ENCODE peak calls at places on chromosomes 1 and 21, in nine cellular contexts. One of them, this sample, is unnamed.

GRCh38 chr1:201251851-201252430 is 31.4 kb upstream of the PKP1 start:
- DNase-seq in mesenchymal stem cell: no peak
- DNase-seq in stimulated activated CD4-positive, alpha-beta T cell treated with anti-CD3 and anti-CD28 coated beads, Interleukin-1b, Interleukin-23, amount 100 ng/mL, for 4 hours: no peak
- DNase-seq in WTC11: no peak
- DNase-seq in stomach: no peak
- DNase-seq in mesendoderm: no peak
- DNase-seq in non-pigmented ciliary epithelial cell: no peak
- DNase-seq in NCI-H1105 treated with DMSO at 0.1 percent for 48 hours: no peak
- DNase-seq in GF-D8: no peak
- DNase-seq in this sample: no peak

GRCh38 chr1:39720094-39720999 is 18.3 kb upstream of the PPIE start:
- DNase-seq in mesendoderm: peak
- DNase-seq in stomach: no peak
- DNase-seq in mesenchymal stem cell: peak
- DNase-seq in NCI-H1105 treated with DMSO at 0.1 percent for 48 hours: peak
- DNase-seq in stimulated activated CD4-positive, alpha-beta T cell treated with anti-CD3 and anti-CD28 coated beads, Interleukin-1b, Interleukin-23, amount 100 ng/mL, for 4 hours: no peak
- DNase-seq in non-pigmented ciliary epithelial cell: no peak
- DNase-seq in WTC11: no peak
- DNase-seq in GF-D8: peak
- DNase-seq in this sample: peak

GRCh38 chr1:184838374-184838995 is 83.8 kb upstream of the EDEM3 start:
- DNase-seq in stomach: peak
- DNase-seq in mesendoderm: no peak
- DNase-seq in non-pigmented ciliary epithelial cell: peak
- DNase-seq in WTC11: no peak
- DNase-seq in stimulated activated CD4-positive, alpha-beta T cell treated with anti-CD3 and anti-CD28 coated beads, Interleukin-1b, Interleukin-23, amount 100 ng/mL, for 4 hours: no peak
- DNase-seq in GF-D8: peak
- DNase-seq in NCI-H1105 treated with DMSO at 0.1 percent for 48 hours: no peak
- DNase-seq in mesenchymal stem cell: peak
- DNase-seq in this sample: peak

GRCh38 chr1:153790282-153790995 is 15.2 kb downstream of the SLC27A3 start:
- DNase-seq in NCI-H1105 treated with DMSO at 0.1 percent for 48 hours: no peak
- DNase-seq in non-pigmented ciliary epithelial cell: no peak
- DNase-seq in stomach: peak
- DNase-seq in WTC11: peak
- DNase-seq in GF-D8: peak
- DNase-seq in mesenchymal stem cell: peak
- DNase-seq in stimulated activated CD4-positive, alpha-beta T cell treated with anti-CD3 and anti-CD28 coated beads, Interleukin-1b, Interleukin-23, amount 100 ng/mL, for 4 hours: no peak
- DNase-seq in mesendoderm: no peak
- DNase-seq in this sample: no peak

GRCh38 chr1:171142081-171142450 is 43.0 kb upstream of the FMO2 start:
- DNase-seq in stomach: no peak
- DNase-seq in WTC11: no peak
- DNase-seq in non-pigmented ciliary epithelial cell: no peak
- DNase-seq in mesenchymal stem cell: peak
- DNase-seq in mesendoderm: peak
- DNase-seq in stimulated activated CD4-positive, alpha-beta T cell treated with anti-CD3 and anti-CD28 coated beads, Interleukin-1b, Interleukin-23, amount 100 ng/mL, for 4 hours: no peak
- DNase-seq in NCI-H1105 treated with DMSO at 0.1 percent for 48 hours: no peak
- DNase-seq in GF-D8: no peak
- DNase-seq in this sample: peak

GRCh38 chr1:88998716-88999115 is 6.3 kb upstream of the KYAT3 start:
- DNase-seq in GF-D8: peak
- DNase-seq in non-pigmented ciliary epithelial cell: no peak
- DNase-seq in WTC11: no peak
- DNase-seq in stimulated activated CD4-positive, alpha-beta T cell treated with anti-CD3 and anti-CD28 coated beads, Interleukin-1b, Interleukin-23, amount 100 ng/mL, for 4 hours: no peak
- DNase-seq in NCI-H1105 treated with DMSO at 0.1 percent for 48 hours: peak
- DNase-seq in stomach: no peak
- DNase-seq in mesendoderm: peak
- DNase-seq in mesenchymal stem cell: peak
- DNase-seq in this sample: peak

GRCh38 chr1:186887198-186887597 is 58.4 kb downstream of the PLA2G4A start:
- DNase-seq in NCI-H1105 treated with DMSO at 0.1 percent for 48 hours: no peak
- DNase-seq in mesenchymal stem cell: peak
- DNase-seq in GF-D8: no peak
- DNase-seq in WTC11: no peak
- DNase-seq in stomach: no peak
- DNase-seq in stimulated activated CD4-positive, alpha-beta T cell treated with anti-CD3 and anti-CD28 coated beads, Interleukin-1b, Interleukin-23, amount 100 ng/mL, for 4 hours: no peak
- DNase-seq in mesendoderm: no peak
- DNase-seq in non-pigmented ciliary epithelial cell: no peak
- DNase-seq in this sample: no peak

GRCh38 chr1:184424171-184424570 is 37.3 kb downstream of the C1orf21 start:
- DNase-seq in NCI-H1105 treated with DMSO at 0.1 percent for 48 hours: no peak
- DNase-seq in WTC11: no peak
- DNase-seq in stomach: no peak
- DNase-seq in GF-D8: no peak
- DNase-seq in non-pigmented ciliary epithelial cell: no peak
- DNase-seq in mesenchymal stem cell: peak
- DNase-seq in stimulated activated CD4-positive, alpha-beta T cell treated with anti-CD3 and anti-CD28 coated beads, Interleukin-1b, Interleukin-23, amount 100 ng/mL, for 4 hours: no peak
- DNase-seq in mesendoderm: no peak
- DNase-seq in this sample: peak

GRCh38 chr1:60540176-60540575 is 466.6 kb upstream of the C1orf87 start:
- DNase-seq in WTC11: no peak
- DNase-seq in mesenchymal stem cell: no peak
- DNase-seq in mesendoderm: no peak
- DNase-seq in GF-D8: no peak
- DNase-seq in stomach: no peak
- DNase-seq in NCI-H1105 treated with DMSO at 0.1 percent for 48 hours: no peak
- DNase-seq in non-pigmented ciliary epithelial cell: no peak
- DNase-seq in stimulated activated CD4-positive, alpha-beta T cell treated with anti-CD3 and anti-CD28 coated beads, Interleukin-1b, Interleukin-23, amount 100 ng/mL, for 4 hours: no peak
- DNase-seq in this sample: no peak

GRCh38 chr1:150568567-150568966 is 10.8 kb downstream of the MCL1 start:
- DNase-seq in stimulated activated CD4-positive, alpha-beta T cell treated with anti-CD3 and anti-CD28 coated beads, Interleukin-1b, Interleukin-23, amount 100 ng/mL, for 4 hours: no peak
- DNase-seq in NCI-H1105 treated with DMSO at 0.1 percent for 48 hours: no peak
- DNase-seq in stomach: no peak
- DNase-seq in mesenchymal stem cell: no peak
- DNase-seq in non-pigmented ciliary epithelial cell: no peak
- DNase-seq in GF-D8: no peak
- DNase-seq in mesendoderm: no peak
- DNase-seq in WTC11: no peak
- DNase-seq in this sample: no peak

GRCh38 chr1:13583592-13583963 is at the start of gene PDPN:
- DNase-seq in GF-D8: no peak
- DNase-seq in WTC11: peak
- DNase-seq in mesenchymal stem cell: peak
- DNase-seq in NCI-H1105 treated with DMSO at 0.1 percent for 48 hours: peak
- DNase-seq in stomach: no peak
- DNase-seq in mesendoderm: peak
- DNase-seq in stimulated activated CD4-positive, alpha-beta T cell treated with anti-CD3 and anti-CD28 coated beads, Interleukin-1b, Interleukin-23, amount 100 ng/mL, for 4 hours: no peak
- DNase-seq in non-pigmented ciliary epithelial cell: no peak
- DNase-seq in this sample: peak

GRCh38 chr1:59992040-59992820 is 65.7 kb upstream of the CYP2J2 start:
- DNase-seq in mesenchymal stem cell: no peak
- DNase-seq in mesendoderm: no peak
- DNase-seq in GF-D8: no peak
- DNase-seq in stimulated activated CD4-positive, alpha-beta T cell treated with anti-CD3 and anti-CD28 coated beads, Interleukin-1b, Interleukin-23, amount 100 ng/mL, for 4 hours: no peak
- DNase-seq in NCI-H1105 treated with DMSO at 0.1 percent for 48 hours: no peak
- DNase-seq in stomach: no peak
- DNase-seq in non-pigmented ciliary epithelial cell: no peak
- DNase-seq in WTC11: no peak
- DNase-seq in this sample: no peak

GRCh38 chr1:116375884-116376733 is 3.1 kb downstream of the ATP1A1 start:
- DNase-seq in NCI-H1105 treated with DMSO at 0.1 percent for 48 hours: no peak
- DNase-seq in stimulated activated CD4-positive, alpha-beta T cell treated with anti-CD3 and anti-CD28 coated beads, Interleukin-1b, Interleukin-23, amount 100 ng/mL, for 4 hours: peak
- DNase-seq in GF-D8: peak
- DNase-seq in WTC11: peak
- DNase-seq in stomach: peak
- DNase-seq in mesenchymal stem cell: peak
- DNase-seq in non-pigmented ciliary epithelial cell: no peak
- DNase-seq in mesendoderm: peak
- DNase-seq in this sample: peak

GRCh38 chr1:234973426-234974250 is 155.0 kb downstream of the TOMM20 start:
- DNase-seq in mesendoderm: no peak
- DNase-seq in WTC11: no peak
- DNase-seq in NCI-H1105 treated with DMSO at 0.1 percent for 48 hours: peak
- DNase-seq in stomach: no peak
- DNase-seq in non-pigmented ciliary epithelial cell: no peak
- DNase-seq in stimulated activated CD4-positive, alpha-beta T cell treated with anti-CD3 and anti-CD28 coated beads, Interleukin-1b, Interleukin-23, amount 100 ng/mL, for 4 hours: no peak
- DNase-seq in GF-D8: no peak
- DNase-seq in mesenchymal stem cell: no peak
- DNase-seq in this sample: no peak

GRCh38 chr21:26798856-26799751 is 46.1 kb downstream of the ADAMTS1 start:
- DNase-seq in non-pigmented ciliary epithelial cell: no peak
- DNase-seq in GF-D8: no peak
- DNase-seq in mesenchymal stem cell: peak
- DNase-seq in mesendoderm: no peak
- DNase-seq in stomach: no peak
- DNase-seq in NCI-H1105 treated with DMSO at 0.1 percent for 48 hours: peak
- DNase-seq in WTC11: no peak
- DNase-seq in stimulated activated CD4-positive, alpha-beta T cell treated with anti-CD3 and anti-CD28 coated beads, Interleukin-1b, Interleukin-23, amount 100 ng/mL, for 4 hours: no peak
- DNase-seq in this sample: no peak

GRCh38 chr21:34952701-34953100 is 96.4 kb downstream of the RUNX1 start:
- DNase-seq in stimulated activated CD4-positive, alpha-beta T cell treated with anti-CD3 and anti-CD28 coated beads, Interleukin-1b, Interleukin-23, amount 100 ng/mL, for 4 hours: no peak
- DNase-seq in non-pigmented ciliary epithelial cell: no peak
- DNase-seq in GF-D8: peak
- DNase-seq in NCI-H1105 treated with DMSO at 0.1 percent for 48 hours: peak
- DNase-seq in stomach: no peak
- DNase-seq in WTC11: no peak
- DNase-seq in mesendoderm: no peak
- DNase-seq in mesenchymal stem cell: no peak
- DNase-seq in this sample: no peak

This sample was measured in MCF 10A.